ENCODE peak calls at places on chromosomes 4 and X, in ten cellular contexts. Y is CD4-positive, CD25-positive, alpha-beta regulatory T cell; K is fibroblast of lung; G is stimulated activated CD4-positive, alpha-beta T cell treated with anti-CD3 and anti-CD28 coated beads, Interleukin-1b, Interleukin-23, amount 100 ng/mL, for 1 hour; E is CD8-positive, alpha-beta T cell; C is nephron progenitor cell; F is non-pigmented ciliary epithelial cell; O is lower lobe of right lung; R is NCI-H1694; D is IMR-90. P is an unnamed sample.

GRCh38 chrX:10484683-10485247 is 135.6 kb downstream of the MID1 start:
- DNase-seq in R (no peak), E (no peak), C (no peak), F (no peak), Y (no peak), G (no peak), K (no peak), D (peak; percentile 23), O (no peak), P (peak; percentile 34)

GRCh38 chrX:107678957-107679740 is 50.8 kb downstream of the PRPS1 start:
- DNase-seq in R (no peak), C (no peak), Y (peak; percentile 90), K (peak; percentile 91), F (no peak), E (peak; percentile 77), O (peak; percentile 82), D (peak; percentile 71), G (no peak), P (peak; percentile 91)

GRCh38 chr4:84498203-84499026 is 677 bp downstream of the NKX6-1 start:
- DNase-seq in K (peak; percentile 32), R (no peak), O (no peak), F (no peak), G (no peak), C (peak; percentile 59), D (peak; percentile 7), E (no peak), Y (peak; percentile 36), P (peak; percentile 50)

GRCh38 chrX:109347618-109348017 is 134.3 kb downstream of the GUCY2F start:
- DNase-seq in O (no peak), E (no peak), C (no peak), D (peak; percentile 17), F (peak; percentile 46), K (peak; percentile 3), R (no peak), Y (no peak), G (no peak), P (peak; percentile 91)

GRCh38 chr4:172356002-172356401 is 542.8 kb downstream of the GALNTL6 start:
- DNase-seq in D (no peak), K (no peak), R (no peak), O (no peak), G (no peak), F (peak; percentile 23), E (no peak), Y (no peak), C (no peak), P (peak; percentile 14)

GRCh38 chr4:185793716-185794115 is 18.3 kb downstream of the SORBS2 start:
- DNase-seq in O (no peak), F (no peak), K (no peak), R (no peak), E (no peak), Y (no peak), G (no peak), C (no peak), D (no peak), P (no peak)

GRCh38 chr4:119284876-119285611 is 36.9 kb downstream of the FABP2 start:
- DNase-seq in C (no peak), F (no peak), Y (peak; percentile 24), E (no peak), D (peak; percentile 34), G (no peak), K (peak; percentile 52), R (no peak), O (no peak), P (peak; percentile 66)

GRCh38 chrX:41384041-41384705 is 50.2 kb downstream of the DDX3X start:
- DNase-seq in Y (peak; percentile 87), E (no peak), C (no peak), O (peak; percentile 88), R (no peak), K (peak; percentile 92), G (peak; percentile 24), D (peak; percentile 86), F (peak; percentile 31), P (peak; percentile 86)

GRCh38 chr4:985123-985830 is 1.6 kb upstream of the IDUA start:
- DNase-seq in E (peak; percentile 82), F (no peak), K (peak; percentile 23), R (no peak), G (peak; percentile 59), O (peak; percentile 90), D (no peak), C (peak; percentile 80), Y (peak; percentile 70), P (peak; percentile 29)

GRCh38 chr4:110815950-110816349 is 193.1 kb upstream of the PITX2 start:
- DNase-seq in R (no peak), G (no peak), C (no peak), K (no peak), Y (no peak), D (no peak), O (no peak), E (no peak), F (no peak), P (no peak)

GRCh38 chrX:115679460-115679859 is 118.5 kb downstream of the PLS3 start:
- DNase-seq in G (no peak), O (no peak), F (no peak), K (peak; percentile 52), C (no peak), E (no peak), Y (no peak), D (peak; percentile 39), R (peak; percentile 52), P (peak; percentile 59)

GRCh38 chrX:43940811-43941210 is 32.4 kb downstream of the NDP start:
- DNase-seq in Y (no peak), K (peak; percentile 61), R (no peak), D (peak; percentile 42), C (no peak), F (no peak), E (no peak), O (no peak), G (no peak), P (peak; percentile 42)

GRCh38 chr4:11650801-11651596 is 222.3 kb upstream of the HS3ST1 start:
- DNase-seq in F (no peak), E (no peak), O (no peak), D (peak; percentile 71), C (peak; percentile 17), G (no peak), K (peak; percentile 58), Y (no peak), R (no peak), P (no peak)

GRCh38 chr4:73573794-73574528 is 46.3 kb downstream of the RASSF6 start:
- DNase-seq in K (peak; percentile 93), C (peak; percentile 75), G (no peak), O (peak; percentile 48), E (no peak), D (peak; percentile 82), F (peak; percentile 51), Y (peak; percentile 38), R (peak; percentile 12), P (peak; percentile 96)

GRCh38 chrX:129654652-129655546 is at the start of gene APLN:
- DNase-seq in Y (peak; percentile 12), E (no peak), R (no peak), D (peak; percentile 19), K (peak; percentile 42), C (peak; percentile 64), F (no peak), G (no peak), O (peak; percentile 51), P (peak; percentile 70)

GRCh38 chrX:2500091-2500680 is 590 bp downstream of the DHRSX start:
- DNase-seq in Y (peak; percentile 41), F (no peak), C (peak; percentile 58), D (peak; percentile 65), O (peak; percentile 61), E (no peak), K (peak; percentile 57), G (no peak), R (no peak), P (peak; percentile 58)

GRCh38 chr4:1904042-1904441 is 32.8 kb downstream of the NSD2 start:
- DNase-seq in C (no peak), G (no peak), E (no peak), Y (no peak), F (no peak), O (no peak), R (no peak), D (no peak), K (no peak), P (no peak)

GRCh38 chr4:76851375-76851774 is 46.6 kb downstream of the SOWAHB start:
- DNase-seq in E (no peak), F (no peak), G (no peak), Y (no peak), R (no peak), D (no peak), C (no peak), K (no peak), O (no peak), P (no peak)

GRCh38 chr4:173530326-173531062 is 465 bp upstream of the HAND2 start:
- DNase-seq in G (no peak), Y (no peak), D (no peak), R (no peak), C (peak; percentile 5), K (no peak), O (no peak), F (no peak), E (no peak), P (no peak)

GRCh38 chrX:125289209-125289608 is 30.5 kb upstream of the TEX13C start:
- DNase-seq in F (no peak), G (no peak), C (no peak), D (peak; percentile 44), O (no peak), Y (no peak), E (no peak), K (no peak), R (no peak), P (no peak)

GRCh38 chr4:20395160-20395773 is 143.6 kb downstream of the SLIT2 start:
- DNase-seq in D (peak; percentile 15), E (no peak), C (peak; percentile 59), Y (peak; percentile 16), R (no peak), F (no peak), O (no peak), G (no peak), K (peak; percentile 45), P (peak; percentile 73)

GRCh38 chrX:146481735-146482134 is 327.8 kb upstream of the CXorf51B start:
- DNase-seq in F (no peak), O (no peak), D (no peak), Y (no peak), R (no peak), C (no peak), G (no peak), K (no peak), E (no peak), P (no peak)

GRCh38 chrX:110001702-110002299 is 1.1 kb upstream of the TMEM164 start:
- DNase-seq in K (no peak), F (no peak), E (no peak), C (peak; percentile 10), R (no peak), D (no peak), O (no peak), Y (no peak), G (no peak), P (no peak)

P was measured in choroid plexus epithelial cell.